ENCODE peak calls at places on chromosome 22, in four cellular contexts. Z, T, J and W are unnamed samples.

GRCh38 chr22:24028533-24028932 is 17.4 kb downstream of the CABIN1 start:
- DNase-seq in Z (no peak), T (no peak), J (no peak), W (no peak)

GRCh38 chr22:45317551-45318167 is 7.9 kb downstream of the FAM118A start:
- DNase-seq in Z (no peak), T (peak), J (no peak), W (no peak)

GRCh38 chr22:49768077-49768476 is 59.6 kb downstream of the BRD1 start:
- DNase-seq in Z (no peak), T (no peak), J (no peak), W (no peak)

GRCh38 chr22:31243339-31244043 is 31.4 kb downstream of the LIMK2 start:
- DNase-seq in Z (no peak), T (peak), J (no peak), W (no peak)

GRCh38 chr22:37428649-37429586 is 1.6 kb upstream of the ELFN2 start:
- DNase-seq in Z (peak), T (peak), J (no peak), W (no peak)

GRCh38 chr22:43481528-43482309 is 69.9 kb downstream of the MPPED1 start:
- DNase-seq in Z (peak), T (no peak), J (no peak), W (no peak)

GRCh38 chr22:30925667-30926066 is 42.9 kb downstream of the MORC2 start:
- DNase-seq in Z (no peak), T (no peak), J (no peak), W (no peak)

GRCh38 chr22:17108256-17109112 is 12.7 kb downstream of the TMEM121B start:
- DNase-seq in Z (no peak), T (no peak), J (no peak), W (no peak)

GRCh38 chr22:37137903-37138665 is 11.6 kb downstream of the IL2RB start:
- DNase-seq in Z (no peak), T (no peak), J (no peak), W (no peak)

GRCh38 chr22:36816635-36817428 is at the start of gene PVALB:
- DNase-seq in Z (peak), T (peak), J (no peak), W (no peak)

GRCh38 chr22:21641417-21641794 is 696 bp upstream of the SDF2L1 start:
- DNase-seq in Z (peak), T (peak), J (no peak), W (no peak)

GRCh38 chr22:39173787-39174497 is 21.5 kb upstream of the CBX7 start:
- DNase-seq in Z (no peak), T (no peak), J (no peak), W (no peak)

GRCh38 chr22:17241571-17242310 is 22.5 kb upstream of the ADA2 start:
- DNase-seq in Z (no peak), T (no peak), J (no peak), W (no peak)

GRCh38 chr22:22230438-22230837 is 14.1 kb upstream of the VPREB1 start:
- DNase-seq in Z (no peak), T (no peak), J (no peak), W (no peak)

GRCh38 chr22:38741166-38741565 is 14.6 kb downstream of the SUN2 start:
- DNase-seq in Z (no peak), T (no peak), J (no peak), W (no peak)